ENCODE peak calls at places on chromosomes 13 and 19, in five cellular contexts. Z is neural progenitor cell, I is OCI-LY7, T is GM23338, M is hepatocyte. A is an unnamed sample.
A peak's percentile ranks its signal among the peaks of the same experiment; 100 is the strongest.

GRCh38 chr19:8036438-8037099 is 16.0 kb upstream of the CCL25 start:
- DNase-seq in Z (no peak), M (no peak), I (no peak), T (no peak), A (no peak)

GRCh38 chr13:77740931-77741586 is 43.6 kb downstream of the SLAIN1 start:
- DNase-seq in T (no peak), Z (no peak), M (no peak), I (no peak), A (no peak)

GRCh38 chr19:11373166-11373884 is 1.1 kb upstream of the SWSAP1 start:
- DNase-seq in T (peak; percentile 84), Z (peak; percentile 92), M (peak; percentile 81), I (no peak), A (peak; percentile 42)

GRCh38 chr13:48110930-48111721 is 16.2 kb upstream of the MED4 start:
- DNase-seq in Z (no peak), T (no peak), I (no peak), M (no peak), A (no peak)

GRCh38 chr13:31835932-31836331 is 96.6 kb downstream of the RXFP2 start:
- DNase-seq in M (no peak), Z (no peak), I (no peak), T (no peak), A (peak; percentile 77)

GRCh38 chr19:15450528-15450890 is 753 bp upstream of the WIZ start:
- DNase-seq in T (no peak), Z (no peak), I (no peak), M (no peak), A (no peak)

GRCh38 chr13:30826911-30827577 is 79.0 kb upstream of the MEDAG start:
- DNase-seq in Z (no peak), M (no peak), I (no peak), T (peak; percentile 42), A (no peak)

GRCh38 chr13:79799466-79799865 is 318.5 kb downstream of the NDFIP2 start:
- DNase-seq in I (no peak), T (no peak), M (no peak), Z (no peak), A (no peak)

GRCh38 chr19:32817252-32817912 is 52.2 kb downstream of the SLC7A9 start:
- DNase-seq in T (no peak), Z (no peak), I (no peak), M (no peak), A (no peak)

GRCh38 chr13:39684531-39685137 is 29.2 kb downstream of the COG6 start:
- DNase-seq in I (peak; percentile 81), M (peak; percentile 69), T (peak; percentile 72), Z (peak; percentile 64), A (peak; percentile 81)

GRCh38 chr19:43765109-43765876 is 10.5 kb upstream of the SMG9 start:
- DNase-seq in Z (no peak), T (no peak), M (peak; percentile 74), I (peak; percentile 88), A (peak; percentile 99)

GRCh38 chr13:112638919-112639318 is 50.9 kb upstream of the ATP11A start:
- DNase-seq in Z (no peak), T (no peak), M (no peak), I (no peak), A (no peak)

GRCh38 chr13:37747071-37747612 is 122.4 kb downstream of the TRPC4 start:
- DNase-seq in M (peak; percentile 9), Z (no peak), T (no peak), I (no peak), A (peak; percentile 67)

GRCh38 chr19:18274776-18275356 is 614 bp upstream of the IQCN start:
- DNase-seq in Z (no peak), M (peak; percentile 90), I (no peak), T (peak; percentile 37), A (peak; percentile 96)

GRCh38 chr13:79423801-79424642 is 18.0 kb upstream of the RBM26 start:
- DNase-seq in T (peak; percentile 75), Z (peak; percentile 34), M (peak; percentile 53), I (peak; percentile 54), A (peak; percentile 78)

GRCh38 chr19:49101160-49101559 is 13.0 kb upstream of the LIN7B start:
- DNase-seq in T (no peak), M (no peak), Z (no peak), I (no peak), A (no peak)

GRCh38 chr13:32650705-32651311 is 64.6 kb downstream of the PDS5B start:
- DNase-seq in M (peak; percentile 67), I (peak; percentile 75), Z (peak; percentile 76), T (peak; percentile 87), A (peak; percentile 70)

GRCh38 chr19:19900124-19900523 is 622 bp upstream of the ZNF93 start:
- DNase-seq in T (peak; percentile 33), M (peak; percentile 17), I (no peak), Z (no peak), A (peak; percentile 75)

GRCh38 chr13:34039678-34040077 is 221.7 kb downstream of the RFC3 start:
- DNase-seq in I (peak; percentile 8), M (no peak), Z (no peak), T (no peak), A (no peak)

GRCh38 chr13:113220877-113221276 is 11.5 kb downstream of the CUL4A start:
- DNase-seq in M (no peak), Z (peak; percentile 48), I (no peak), T (peak; percentile 22), A (no peak)

GRCh38 chr13:42752731-42753130 is 28.7 kb upstream of the FAM216B start:
- DNase-seq in M (no peak), I (no peak), Z (no peak), T (no peak), A (peak; percentile 30)

GRCh38 chr19:49486710-49487276 is 615 bp upstream of the RPL13A start:
- DNase-seq in Z (no peak), T (no peak), M (no peak), I (no peak), A (no peak)

GRCh38 chr19:46025825-46026224 is 3.0 kb upstream of the PGLYRP1 start:
- DNase-seq in Z (no peak), I (no peak), M (no peak), T (no peak), A (no peak)

GRCh38 chr13:38462605-38463004 is 113.0 kb downstream of the UFM1 start:
- DNase-seq in T (no peak), I (no peak), M (no peak), Z (no peak), A (no peak)

GRCh38 chr19:45496349-45496953 is 396 bp downstream of the RTN2 start:
- DNase-seq in T (peak; percentile 86), Z (peak; percentile 90), I (no peak), M (peak; percentile 80), A (peak; percentile 62)

DNA sequence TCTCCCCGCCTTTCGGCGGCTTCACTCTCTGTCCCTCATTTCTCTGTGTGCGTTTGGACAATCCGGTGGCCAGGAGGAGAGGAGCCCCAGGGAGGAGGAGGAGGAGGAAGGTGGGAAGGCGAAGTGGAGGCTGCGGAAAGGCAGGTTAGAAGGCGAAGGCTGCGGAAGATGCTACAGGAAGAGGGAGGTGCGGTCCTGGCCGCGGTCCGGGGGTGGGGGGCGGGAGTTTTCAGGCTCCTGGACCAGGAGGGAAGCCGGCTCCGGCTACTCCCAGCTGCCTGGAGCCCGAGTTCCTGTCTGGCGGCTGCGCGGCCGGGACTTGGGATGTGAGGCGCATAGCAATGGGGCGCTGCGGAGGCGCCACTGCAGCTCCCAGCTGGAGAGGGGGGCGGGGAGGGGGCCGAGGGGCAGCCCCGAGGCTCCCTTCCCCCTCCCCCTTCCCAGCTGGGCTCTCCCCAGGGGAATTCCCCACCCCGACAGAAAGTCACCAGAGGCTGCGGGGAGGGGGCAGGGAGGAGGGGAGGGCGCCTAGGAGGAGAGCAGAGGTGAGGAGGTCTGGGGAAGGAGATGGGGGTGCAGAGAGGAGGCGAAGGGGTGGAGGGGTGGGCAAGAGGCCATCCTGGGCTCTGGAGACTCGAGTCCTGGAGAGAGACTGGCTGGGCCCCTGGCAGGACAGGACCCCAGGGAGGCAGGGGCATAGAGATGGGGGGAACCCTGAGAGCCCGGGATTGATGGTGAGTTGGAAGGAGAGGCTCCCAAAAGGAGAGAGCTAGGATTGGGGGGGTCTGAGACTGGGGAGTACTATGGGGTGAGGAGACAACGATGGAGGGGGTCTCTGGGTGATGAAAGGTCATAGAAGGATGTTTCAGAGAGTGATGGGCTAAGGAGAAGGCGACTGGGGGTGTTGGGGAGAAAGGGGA is 2.0 kb downstream of the LRRC4B start:
- DNase-seq in I (no peak), T (peak; percentile 85), M (peak; percentile 45), Z (peak; percentile 74), A (no peak)
- TF ChIP-seq EZH2phosphoT487 in I (peak; percentile 76), T (no peak), M (peak; percentile 38), Z (peak; percentile 55), A (no peak)

GRCh38 chr19:41927810-41928192 is 448 bp downstream of the ERFL start:
- DNase-seq in Z (peak; percentile 64), M (no peak), I (peak; percentile 65), T (peak; percentile 46), A (no peak)

GRCh38 chr19:41929536-41930071 is 1.4 kb upstream of the ERFL start:
- DNase-seq in I (peak; percentile 54), Z (no peak), M (no peak), T (peak; percentile 53), A (no peak)

GRCh38 chr19:41928754-41929535 is 696 bp upstream of the ERFL start:
- DNase-seq in M (no peak), I (peak; percentile 62), Z (peak; percentile 37), T (no peak), A (no peak)

GRCh38 chr19:41926861-41927809 is 1.1 kb downstream of the ERFL start:
- DNase-seq in Z (no peak), I (no peak), M (no peak), T (no peak), A (no peak)

DNA sequence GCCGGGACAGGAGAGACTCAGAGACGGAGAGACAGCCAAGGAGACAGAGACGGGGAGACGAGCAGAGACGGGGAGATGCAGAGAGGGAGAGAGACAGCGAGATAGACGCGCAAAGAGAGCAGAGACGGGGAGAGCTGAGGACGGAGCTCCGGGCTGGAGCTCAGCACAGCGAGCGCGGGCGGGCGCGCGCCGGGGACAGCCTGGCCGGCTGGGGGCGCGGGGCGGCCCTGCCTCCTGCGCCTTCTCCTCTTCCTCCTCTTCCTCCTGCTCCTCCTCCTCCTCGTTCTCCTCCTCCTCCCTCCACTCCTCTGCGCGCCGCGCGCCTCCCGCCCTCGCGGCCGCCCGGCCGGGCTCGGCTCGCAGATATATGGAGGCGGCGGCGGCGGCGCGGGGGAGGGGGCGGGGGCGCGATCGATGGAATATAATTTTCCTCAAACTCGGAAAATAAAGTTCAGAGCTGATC is at the start of gene ERFL:
- DNase-seq in M (no peak), Z (peak; percentile 52), I (peak; percentile 63), T (peak; percentile 50), A (peak; percentile 51)
- TF ChIP-seq EZH2phosphoT487 in M (no peak), Z (peak; percentile 5), I (no peak), T (no peak), A (no peak)

GRCh38 chr13:29369060-29369743 is 226.3 kb downstream of the SLC7A1 start:
- DNase-seq in M (peak; percentile 72), I (peak; percentile 75), T (peak; percentile 81), Z (peak; percentile 76), A (peak; percentile 69)
- TF ChIP-seq EZH2phosphoT487 in M (no peak), I (no peak), T (no peak), Z (no peak), A (no peak)

GRCh38 chr13:35694549-35695233 is 218.2 kb upstream of the MAB21L1 start:
- DNase-seq in Z (no peak), M (no peak), T (no peak), I (no peak), A (no peak)

GRCh38 chr13:35695411-35695810 is 218.9 kb upstream of the MAB21L1 start:
- DNase-seq in Z (no peak), T (no peak), M (no peak), I (no peak), A (no peak)

GRCh38 chr13:35697281-35697680 is 220.8 kb upstream of the MAB21L1 start:
- DNase-seq in Z (no peak), I (no peak), M (no peak), T (peak; percentile 27), A (peak; percentile 44)

GRCh38 chr13:35693142-35693784 is 216.8 kb upstream of the MAB21L1 start:
- DNase-seq in Z (no peak), M (peak; percentile 39), I (no peak), T (no peak), A (no peak)

GRCh38 chr13:35694031-35694430 is 217.5 kb upstream of the MAB21L1 start:
- DNase-seq in I (no peak), Z (no peak), T (no peak), M (no peak), A (no peak)
- TF ChIP-seq EZH2phosphoT487 in I (no peak), Z (no peak), T (no peak), M (no peak), A (no peak)